ENCODE peak calls at places on chromosome 3, in ten cellular contexts. L is cardiac fibroblast, O is pancreas, W is AG04450, N is fibroblast of mammary gland, Y is HFF-Myc, J is aorta, Q is right cardiac atrium, S is astrocyte of the spinal cord, E is A549. V is an unnamed sample.

GRCh38 chr3:46908294-46908985 is 30.9 kb downstream of the PTH1R start:
- DNase-seq in O (no peak), E (no peak), S (peak; percentile 72), W (no peak), N (peak; percentile 82), J (peak; percentile 77), Y (no peak), Q (peak; percentile 91), L (peak; percentile 90), V (peak; percentile 86)

GRCh38 chr3:149658444-149659172 is 783 bp upstream of the WWTR1 start:
- DNase-seq in J (peak; percentile 83), S (peak; percentile 90), W (peak; percentile 46), O (peak; percentile 64), N (peak; percentile 87), Y (peak; percentile 58), L (peak; percentile 85), Q (peak; percentile 91), E (peak; percentile 71), V (peak; percentile 90)

GRCh38 chr3:115212615-115213014 is 65.5 kb upstream of the ZBTB20 start:
- DNase-seq in Q (no peak), L (no peak), J (no peak), N (no peak), W (no peak), Y (no peak), S (no peak), E (no peak), O (no peak), V (no peak)

GRCh38 chr3:142051351-142051750 is 98.0 kb downstream of the TFDP2 start:
- DNase-seq in W (no peak), L (no peak), Q (no peak), O (no peak), E (no peak), N (no peak), S (no peak), Y (no peak), J (no peak), V (no peak)

GRCh38 chr3:183061431-183062172 is 37.7 kb downstream of the MCCC1 start:
- DNase-seq in W (peak; percentile 18), E (no peak), J (no peak), L (peak; percentile 8), O (no peak), Y (no peak), Q (no peak), N (no peak), S (peak; percentile 40), V (no peak)

GRCh38 chr3:169147246-169148008 is 516.1 kb downstream of the MECOM start:
- DNase-seq in O (peak; percentile 54), J (peak; percentile 57), S (peak; percentile 76), E (peak; percentile 46), Y (no peak), N (peak; percentile 29), Q (peak; percentile 86), L (peak; percentile 85), W (no peak), V (peak; percentile 86)

GRCh38 chr3:14278799-14279705 is 100.4 kb downstream of the LSM3 start:
- DNase-seq in O (no peak), N (no peak), E (no peak), J (no peak), W (no peak), L (peak; percentile 12), Y (no peak), S (no peak), Q (no peak), V (peak; percentile 13)

GRCh38 chr3:178295257-178295912 is 240.9 kb upstream of the KCNMB2 start:
- DNase-seq in O (no peak), E (no peak), S (peak; percentile 71), Q (no peak), L (peak; percentile 86), Y (peak; percentile 72), N (peak; percentile 100), W (no peak), J (no peak), V (peak; percentile 83)

GRCh38 chr3:86794336-86795065 is 196.4 kb downstream of the VGLL3 start:
- DNase-seq in Y (no peak), O (no peak), S (peak; percentile 62), W (no peak), L (peak; percentile 34), N (peak; percentile 40), J (no peak), Q (no peak), E (no peak), V (peak; percentile 49)

GRCh38 chr3:175111036-175111435 is 251.9 kb downstream of the NAALADL2 start:
- DNase-seq in Y (peak; percentile 7), Q (no peak), L (peak; percentile 63), S (peak; percentile 53), N (peak; percentile 33), O (peak; percentile 44), E (no peak), J (no peak), W (no peak), V (peak; percentile 54)

DNA sequence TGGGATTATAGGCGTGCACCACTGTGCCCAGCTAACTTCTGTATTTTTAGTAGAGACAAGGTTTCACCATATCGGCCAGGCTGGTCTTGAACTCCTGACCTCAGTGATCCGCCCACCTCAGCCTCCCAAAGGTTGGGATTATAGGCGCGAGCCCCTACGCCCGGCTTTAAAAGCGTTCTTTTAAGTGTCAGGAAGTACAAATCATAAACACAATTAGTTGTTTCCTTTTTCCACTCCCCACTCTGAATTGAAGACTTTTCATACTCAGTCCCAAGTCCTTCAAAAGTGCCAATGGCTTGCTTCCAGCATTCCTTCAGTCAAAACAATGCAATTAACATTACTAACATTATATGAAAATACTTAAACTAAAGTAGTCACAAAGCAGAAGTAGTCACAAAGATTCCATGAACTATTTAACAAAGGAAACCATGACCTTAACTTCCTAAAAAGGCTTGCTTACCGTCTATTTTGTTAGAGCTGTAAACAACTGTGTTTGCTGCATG is 8.1 kb downstream of the WDR82 start:
- DNase-seq in E (no peak), L (peak; percentile 37), N (no peak), S (no peak), Q (no peak), J (no peak), Y (no peak), O (no peak), W (no peak), V (no peak)
- H3K4me3 ChIP-seq in E (no peak overlapping the region), L (no peak overlapping the region), N (no peak overlapping the region), S (no peak overlapping the region), Q (no peak overlapping the region), J (no peak overlapping the region), Y (no peak overlapping the region), O (no peak overlapping the region), W (no peak overlapping the region), V (no peak overlapping the region)

DNA sequence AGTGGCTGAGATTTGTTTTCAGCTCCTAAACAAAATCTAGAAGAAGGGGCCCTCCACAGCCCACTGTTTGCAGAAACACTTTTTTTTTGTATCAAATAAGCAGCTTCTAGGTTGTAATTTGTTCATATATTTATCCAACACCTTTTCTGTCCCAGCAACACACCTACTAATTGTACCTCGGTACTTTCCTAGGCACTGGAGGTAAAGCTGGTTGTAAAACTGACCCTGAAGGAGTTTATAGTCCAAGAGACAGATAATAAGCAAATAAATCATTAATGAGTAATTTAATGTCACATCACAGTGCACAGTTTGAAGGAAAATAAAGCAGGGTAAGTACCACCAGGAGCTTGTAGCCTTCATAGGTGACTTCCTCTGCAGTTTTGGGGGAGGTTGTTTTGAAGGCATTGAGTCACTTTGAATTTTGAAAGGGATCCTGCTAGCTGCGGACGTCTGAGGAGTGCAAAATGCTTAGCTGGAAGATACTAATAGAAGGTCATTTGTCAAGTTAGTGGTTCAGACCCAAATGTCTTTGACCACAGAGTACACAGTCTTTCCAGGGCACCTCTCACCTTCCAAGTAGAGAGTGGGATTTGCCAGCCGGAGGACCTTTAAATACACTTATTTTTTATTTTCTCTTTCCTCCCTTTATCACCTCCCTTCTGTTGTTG is 53.7 kb downstream of the CMSS1 start:
- DNase-seq in N (peak; percentile 42), Q (no peak), W (no peak), E (no peak), J (no peak), O (no peak), Y (no peak), L (no peak), S (no peak), V (no peak)
- H3K4me3 ChIP-seq in N (no peak overlapping the region), Q (peak overlapping the region; percentile 7), W (peak overlapping the region; percentile 10), E (no peak overlapping the region), J (peak overlapping the region; percentile 100), O (no peak overlapping the region), Y (no peak overlapping the region), L (no peak overlapping the region), S (no peak overlapping the region), V (no peak overlapping the region)

GRCh38 chr3:69283913-69284312 is 102.0 kb downstream of the FRMD4B start:
- DNase-seq in S (no peak), E (no peak), W (no peak), L (no peak), N (no peak), Q (no peak), O (no peak), J (no peak), Y (no peak), V (no peak)

GRCh38 chr3:69290430-69290829 is 95.5 kb downstream of the FRMD4B start:
- DNase-seq in E (no peak), N (no peak), Q (no peak), O (no peak), S (no peak), Y (no peak), L (no peak), W (no peak), J (no peak), V (no peak)

GRCh38 chr3:69290006-69290405 is 95.9 kb downstream of the FRMD4B start:
- DNase-seq in N (peak; percentile 21), S (no peak), W (no peak), E (no peak), Q (peak; percentile 72), Y (no peak), L (no peak), J (no peak), O (no peak), V (no peak)

GRCh38 chr3:69292185-69292584 is 93.7 kb downstream of the FRMD4B start:
- DNase-seq in O (no peak), S (no peak), W (no peak), N (no peak), J (no peak), E (no peak), Q (no peak), Y (no peak), L (no peak), V (no peak)

DNA sequence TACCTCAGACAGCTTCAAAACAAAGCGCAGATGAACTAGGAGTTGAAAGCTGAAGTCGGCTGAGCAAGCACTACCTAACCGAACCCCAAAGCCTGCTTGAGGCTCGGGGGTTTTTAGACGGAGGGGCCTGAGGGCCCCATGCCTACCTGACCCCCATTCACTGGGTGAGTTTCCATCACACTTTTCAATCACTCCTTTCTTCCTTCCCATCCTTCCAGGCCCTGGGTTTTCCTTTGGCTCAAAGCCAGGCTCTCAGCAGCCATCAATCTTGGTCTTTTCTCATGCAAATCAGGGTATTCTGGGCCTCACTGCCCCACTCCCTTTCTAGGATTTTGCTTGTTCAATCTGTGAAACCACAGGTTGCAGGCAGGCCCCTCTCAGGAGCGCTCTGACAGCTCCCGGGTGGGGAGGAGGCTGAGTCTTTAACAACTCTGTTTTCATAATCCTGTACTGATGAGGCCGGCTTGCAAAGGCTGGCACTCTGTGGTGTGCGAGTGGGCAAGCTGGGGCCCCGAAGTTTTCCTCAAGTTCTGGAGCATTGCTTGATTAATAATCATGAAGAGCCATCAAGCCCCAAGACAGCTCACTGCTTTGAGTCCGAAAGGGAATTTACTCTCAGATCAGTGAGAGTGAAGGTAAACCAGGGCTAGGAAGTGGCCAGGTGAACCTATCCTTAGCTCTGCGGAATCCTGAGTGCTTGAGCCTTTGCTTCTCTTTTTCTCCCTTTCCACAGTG is 97.6 kb downstream of the FRMD4B start:
- DNase-seq in J (no peak), W (no peak), E (no peak), L (no peak), O (no peak), N (no peak), S (no peak), Y (no peak), Q (no peak), V (no peak)
- H3K4me3 ChIP-seq in J (no peak overlapping the region), W (no peak overlapping the region), E (no peak overlapping the region), L (no peak overlapping the region), O (no peak overlapping the region), N (no peak overlapping the region), S (no peak overlapping the region), Y (no peak overlapping the region), Q (no peak overlapping the region), V (no peak overlapping the region)

GRCh38 chr3:172708905-172709775 is 1.7 kb downstream of the NCEH1 start:
- DNase-seq in W (no peak), E (no peak), N (no peak), Y (no peak), S (no peak), L (no peak), Q (no peak), J (no peak), O (no peak), V (peak; percentile 40)
- H3K4me3 ChIP-seq in W (peak overlapping the region; percentile 95), E (peak overlapping the region; percentile 92), N (peak overlapping the region; percentile 95), Y (peak overlapping the region; percentile 65), S (peak overlapping the region; percentile 65), L (no peak overlapping the region), Q (peak overlapping the region; percentile 25), J (peak overlapping the region; percentile 24), O (no peak overlapping the region), V (peak overlapping the region; percentile 80)

V was measured in fibroblast of pulmonary artery.